ENCODE peak calls at places on chromosomes 11 and 22, in six cellular contexts. K is psoas muscle; U is CD8-positive, alpha-beta T cell; Z is Caco-2; H is cardiac muscle cell; L is MM.1S. P is an unnamed sample. For H3K36me3, the result is how much of the 10 kb centered on the place peaks cover.

GRCh38 chr11:76459299-76459698 is 14.5 kb downstream of the EMSY start:
- DNase-seq in U (no peak), Z (no peak), H (no peak), L (no peak), K (no peak), P (no peak)

GRCh38 chr11:111923351-111923788 is 4.7 kb downstream of the C11orf52 start:
- DNase-seq in U (no peak), H (no peak), Z (no peak), K (no peak), L (no peak), P (no peak)

GRCh38 chr11:74871037-74871436 is 77.9 kb downstream of the XRRA1 start:
- DNase-seq in K (no peak), H (no peak), U (no peak), Z (no peak), L (no peak), P (no peak)

GRCh38 chr11:130706572-130706971 is 209.7 kb downstream of the SNX19 start:
- DNase-seq in Z (no peak), L (no peak), H (no peak), K (no peak), U (no peak), P (no peak)

GRCh38 chr11:8834379-8834778 is 76.6 kb upstream of the AKIP1 start:
- DNase-seq in H (no peak), Z (no peak), U (no peak), L (no peak), K (no peak), P (no peak)

GRCh38 chr11:113504071-113504470 is 28.9 kb upstream of the DRD2 start:
- DNase-seq in U (no peak), K (no peak), L (no peak), Z (no peak), H (no peak), P (no peak)

GRCh38 chr11:131656179-131656838 is 285.9 kb downstream of the NTM start:
- DNase-seq in H (no peak), K (no peak), L (no peak), U (no peak), Z (no peak), P (no peak)

GRCh38 chr11:1458340-1459218 is 28.0 kb downstream of the MOB2 start:
- DNase-seq in U (no peak), H (peak), Z (peak), K (peak), L (no peak), P (no peak)

GRCh38 chr11:113877673-113878060 is 2.3 kb upstream of the USP28 start:
- DNase-seq in H (no peak), Z (no peak), U (no peak), L (no peak), K (no peak), P (no peak)

GRCh38 chr11:7787239-7787638 is 9.5 kb downstream of the OR5P2 start:
- DNase-seq in U (no peak), L (peak), Z (no peak), H (no peak), K (no peak), P (peak)

GRCh38 chr11:47912843-47913437 is 64.8 kb upstream of the NUP160 start:
- DNase-seq in U (no peak), K (no peak), L (no peak), Z (no peak), H (no peak), P (no peak)

GRCh38 chr11:65187146-65187675 is 5.5 kb downstream of the CAPN1 start:
- DNase-seq in U (no peak), Z (no peak), K (no peak), L (no peak), H (no peak), P (no peak)

GRCh38 chr11:65187971-65188461 is 6.3 kb downstream of the CAPN1 start:
- DNase-seq in U (no peak), K (no peak), H (no peak), L (no peak), Z (no peak), P (no peak)

GRCh38 chr11:65186701-65187100 is 5.0 kb downstream of the CAPN1 start:
- DNase-seq in L (no peak), H (no peak), K (no peak), Z (no peak), U (no peak), P (no peak)

GRCh38 chr11:65188486-65188885 is 6.8 kb downstream of the CAPN1 start:
- DNase-seq in Z (no peak), L (no peak), U (no peak), H (no peak), K (no peak), P (no peak)

DNA sequence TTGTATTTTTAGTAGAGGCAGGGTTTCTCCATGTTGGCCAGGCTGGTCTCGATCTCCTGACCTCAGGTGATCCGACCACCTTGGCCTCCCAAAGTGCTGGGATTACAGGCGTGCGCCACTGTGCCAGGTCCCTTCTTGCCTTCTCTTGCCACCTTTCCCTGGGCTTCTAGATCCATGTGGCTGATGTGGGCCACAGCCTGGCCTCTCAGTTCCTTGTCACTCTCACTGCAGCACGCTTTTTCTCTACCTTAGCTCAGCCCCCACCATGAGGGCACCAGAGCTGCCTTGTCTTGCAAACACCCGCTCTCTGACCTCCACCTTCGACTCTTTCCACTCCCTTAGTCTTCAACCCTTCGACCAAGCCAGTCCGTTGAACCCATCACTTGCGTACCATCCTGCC is 7.5 kb downstream of the CAPN1 start:
- DNase-seq in L (no peak), H (no peak), K (no peak), Z (no peak), U (no peak), P (no peak)
- H3K4me3 ChIP-seq in L (no peak), H (no peak), K (no peak), Z (no peak), U (no peak), P (no peak)

GRCh38 chr22:41146573-41146972 is 54.2 kb downstream of the EP300 start:
- DNase-seq in U (no peak), L (no peak), K (no peak), Z (no peak), H (no peak), P (no peak)
- H3K36me3 ChIP-seq in U (half or more), L (under half), K (under half), Z (under half), H (half or more), P (under half)

GRCh38 chr11:16248248-16248647 is 108.1 kb downstream of the SOX6 start:
- DNase-seq in K (no peak), L (no peak), H (no peak), Z (no peak), U (no peak), P (no peak)

DNA sequence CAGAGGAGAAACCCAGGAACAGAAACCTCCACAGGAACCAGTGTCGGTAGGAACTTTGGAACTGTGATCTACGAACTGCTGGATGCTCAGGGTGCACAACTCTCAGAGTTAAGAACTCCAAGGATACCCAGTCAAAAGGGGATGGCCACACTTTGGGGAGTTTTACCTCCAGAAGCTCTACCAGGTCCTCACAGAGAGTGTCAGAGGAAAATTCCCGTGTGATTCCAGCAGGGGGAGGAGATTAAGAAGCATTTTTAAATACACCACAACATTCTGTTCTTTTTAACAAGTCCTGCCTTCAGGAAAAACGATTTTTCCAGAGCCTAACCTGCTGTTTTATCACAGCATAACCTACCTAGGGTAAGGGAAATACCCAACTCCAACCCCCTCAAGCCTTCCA is 104.0 kb downstream of the SOX6 start:
- DNase-seq in Z (no peak), U (no peak), H (peak), L (no peak), K (no peak), P (no peak)
- TF ChIP-seq CTCF in Z (peak), U (no peak), H (peak), L (no peak), K (no peak), P (no peak)

GRCh38 chr11:43556892-43557291 is 123.6 kb upstream of the HSD17B12 start:
- DNase-seq in Z (no peak), K (no peak), U (no peak), H (no peak), L (no peak), P (no peak)
- H3K4me3 ChIP-seq in Z (no peak), K (no peak), U (no peak), H (peak), L (no peak), P (no peak)

DNA sequence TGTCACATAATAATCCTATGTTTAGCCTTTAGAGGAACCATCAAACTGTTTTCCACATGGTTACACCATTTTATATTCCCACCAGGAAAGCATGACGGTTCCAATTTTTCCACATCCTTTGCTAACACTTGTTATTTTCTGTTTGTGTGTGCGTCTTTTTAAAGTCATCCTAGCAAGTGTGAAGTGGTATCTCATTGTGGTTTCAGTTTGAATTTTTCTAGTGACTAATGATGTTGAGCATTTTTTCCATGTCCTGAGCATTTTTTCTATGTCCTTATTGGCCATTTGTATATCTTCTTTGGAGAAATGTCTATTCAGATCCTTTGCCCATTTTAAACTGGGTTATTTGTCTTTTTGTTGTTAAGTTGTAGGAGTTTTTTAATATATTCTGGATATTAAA is 53.7 kb upstream of the DEPDC7 start:
- DNase-seq in L (no peak), Z (no peak), H (no peak), K (no peak), U (no peak), P (no peak)
- H3K36me3 ChIP-seq in L (under half), Z (under half), H (under half), K (under half), U (under half), P (under half)

GRCh38 chr22:32951081-32951806 is 106.9 kb downstream of the SYN3 start:
- DNase-seq in U (no peak), Z (no peak), K (no peak), H (peak), L (no peak), P (no peak)
- TF ChIP-seq CTCF in U (no peak), Z (no peak), K (no peak), H (peak), L (no peak), P (no peak)

DNA sequence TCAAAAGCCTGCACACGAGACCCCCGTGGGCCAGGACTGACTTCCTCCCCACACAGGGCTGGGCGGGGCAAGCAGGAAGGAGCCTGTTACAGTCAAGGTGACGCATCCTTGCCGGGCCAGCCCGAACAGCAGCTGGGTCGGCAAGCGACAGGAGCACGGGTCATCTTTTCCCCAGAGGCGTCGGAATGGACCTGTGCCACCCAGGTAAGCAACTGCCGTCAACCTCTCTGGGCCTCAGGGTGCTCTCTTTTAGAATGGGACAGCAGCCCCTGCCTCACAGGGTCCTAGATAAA is at the start of gene CYTH4:
- DNase-seq in Z (no peak), H (no peak), K (peak), L (no peak), U (peak), P (peak)
- H3K4me3 ChIP-seq in Z (no peak), H (no peak), K (peak), L (peak), U (peak), P (peak)

P was measured in GM06990.